ENCODE peak calls at places on chromosomes 6 and 20, in five cellular contexts. K is A549, W is brain microvascular endothelial cell, M is spleen, J is AG09309. G is an unnamed sample.
A peak's percentile ranks its signal among the peaks of the same experiment; 100 is the strongest.

GRCh38 chr20:18645196-18645745 is 57.4 kb downstream of the DTD1 start:
- DNase-seq in J (no peak), M (no peak), K (no peak), W (no peak), G (no peak)

GRCh38 chr20:6956056-6956455 is 188.6 kb downstream of the BMP2 start:
- DNase-seq in W (no peak), K (no peak), M (no peak), J (no peak), G (no peak)

GRCh38 chr6:44049163-44049988 is 77.9 kb downstream of the MRPL14 start:
- DNase-seq in W (no peak), J (no peak), M (peak; percentile 58), K (no peak), G (no peak)

GRCh38 chr6:156775717-156776116 is 1.5 kb upstream of the ARID1B start:
- DNase-seq in J (no peak), K (no peak), W (no peak), M (no peak), G (no peak)

GRCh38 chr6:85556992-85557668 is 36.5 kb downstream of the SNX14 start:
- DNase-seq in W (no peak), J (no peak), K (no peak), M (no peak), G (no peak)

GRCh38 chr20:60143450-60143849 is 185.2 kb downstream of the CDH26 start:
- DNase-seq in W (no peak), K (no peak), J (no peak), M (no peak), G (no peak)

GRCh38 chr20:20498081-20498861 is 130.4 kb downstream of the INSM1 start:
- DNase-seq in M (no peak), W (no peak), J (no peak), K (no peak), G (no peak)

GRCh38 chr20:14334306-14334930 is 3.0 kb downstream of the FLRT3 start:
- DNase-seq in W (peak; percentile 45), J (no peak), K (peak; percentile 37), M (no peak), G (peak; percentile 45)

GRCh38 chr20:41027872-41028358 is 707 bp upstream of the TOP1 start:
- DNase-seq in J (no peak), M (no peak), W (no peak), K (no peak), G (no peak)

GRCh38 chr6:120384671-120385070 is 949.6 kb downstream of the TBC1D32 start:
- DNase-seq in W (no peak), M (no peak), K (no peak), J (no peak), G (peak; percentile 19)

GRCh38 chr6:137001287-137001976 is 43.3 kb downstream of the IL20RA start:
- DNase-seq in W (no peak), M (no peak), J (no peak), K (peak; percentile 31), G (no peak)

GRCh38 chr20:16476032-16476431 is 97.2 kb downstream of the KIF16B start:
- DNase-seq in M (no peak), J (no peak), K (peak; percentile 30), W (peak; percentile 19), G (peak; percentile 24)

GRCh38 chr6:35764238-35764896 is 12.0 kb upstream of the CLPSL2 start:
- DNase-seq in M (no peak), W (no peak), K (no peak), J (no peak), G (no peak)

GRCh38 chr20:21303872-21304586 is 898 bp downstream of the XRN2 start:
- DNase-seq in M (no peak), K (no peak), J (no peak), W (no peak), G (no peak)

GRCh38 chr6:135738646-135739045 is 112.9 kb upstream of the PDE7B start:
- DNase-seq in M (no peak), W (no peak), J (no peak), K (no peak), G (no peak)

GRCh38 chr6:13278991-13279390 is 49.3 kb downstream of the TBC1D7 start:
- DNase-seq in M (no peak), J (peak; percentile 95), K (no peak), W (no peak), G (peak; percentile 14)

GRCh38 chr20:57877131-57877784 is 167.4 kb upstream of the PMEPA1 start:
- DNase-seq in J (no peak), W (no peak), M (no peak), K (no peak), G (no peak)

GRCh38 chr20:48375804-48376203 is 452.0 kb downstream of the PREX1 start:
- DNase-seq in J (no peak), W (no peak), M (no peak), K (no peak), G (no peak)

GRCh38 chr20:48371211-48371610 is 456.6 kb downstream of the PREX1 start:
- DNase-seq in J (no peak), W (no peak), K (no peak), M (no peak), G (no peak)

GRCh38 chr20:48373555-48373934 is 454.3 kb downstream of the PREX1 start:
- DNase-seq in K (no peak), W (no peak), J (no peak), M (no peak), G (no peak)

GRCh38 chr20:48377940-48378339 is 449.9 kb downstream of the PREX1 start:
- DNase-seq in M (no peak), K (no peak), W (no peak), J (no peak), G (no peak)

DNA sequence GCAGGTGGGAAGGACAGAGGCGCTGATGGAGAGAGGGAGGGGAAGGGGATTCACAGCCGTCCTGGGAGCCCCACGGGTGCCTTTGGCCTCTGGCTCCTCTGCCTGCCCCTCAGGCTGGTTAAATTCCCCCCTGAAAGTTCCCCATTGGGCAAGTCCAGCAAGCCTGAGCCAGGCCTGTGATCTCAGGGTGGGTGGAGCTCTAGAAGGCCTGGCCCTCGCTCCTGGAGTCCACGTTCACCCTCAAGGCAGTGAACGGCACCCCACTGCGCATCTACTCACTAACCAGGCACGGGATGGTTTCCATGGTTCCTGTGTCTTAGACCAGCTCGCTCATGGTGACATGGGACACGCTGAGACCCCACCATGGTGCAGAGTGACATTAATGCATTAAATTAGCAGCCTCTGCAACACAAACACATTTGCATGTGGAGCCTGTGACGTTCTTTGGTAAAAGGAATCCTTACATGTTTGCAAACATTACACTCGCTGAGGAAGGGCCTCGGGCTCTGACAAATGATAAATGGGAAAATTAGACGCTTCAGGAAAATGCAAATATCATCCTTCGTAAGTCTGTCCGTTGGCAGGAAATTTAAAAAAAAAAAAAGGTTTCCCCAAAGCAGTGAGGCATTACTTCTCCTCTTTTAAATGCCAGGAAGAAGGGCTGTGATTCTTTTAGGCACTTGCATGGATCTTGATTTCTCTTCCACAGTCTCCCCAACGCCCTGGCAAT is 452.6 kb downstream of the PREX1 start:
- DNase-seq in W (no peak), K (no peak), M (peak; percentile 55), J (no peak), G (no peak)
- H3K4me3 ChIP-seq in W (no peak overlapping the region), K (no peak overlapping the region), M (no peak overlapping the region), J (no peak overlapping the region), G (no peak overlapping the region)

DNA sequence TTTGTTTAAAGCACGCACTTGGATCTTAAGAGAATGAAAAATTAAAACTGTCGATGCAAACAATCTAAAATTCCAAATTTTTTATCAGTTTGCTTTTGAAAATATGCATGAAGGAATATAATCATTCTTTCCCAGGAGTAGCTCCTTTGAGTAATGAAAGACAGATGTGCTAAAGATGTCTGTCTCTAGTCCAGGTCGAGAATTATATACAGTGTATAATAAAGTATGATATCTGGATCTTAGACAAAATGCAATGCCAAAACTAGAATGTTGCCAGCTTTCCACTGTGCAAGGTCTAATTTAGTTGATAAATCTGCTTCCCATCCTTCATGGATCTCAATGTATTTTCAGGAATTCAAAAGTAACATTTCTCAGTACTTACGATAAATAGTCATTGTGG is 65.1 kb upstream of the ADGRG6 start:
- DNase-seq in M (no peak), J (no peak), W (no peak), K (no peak), G (no peak)
- H3K4me3 ChIP-seq in M (no peak overlapping the region), J (no peak overlapping the region), W (no peak overlapping the region), K (no peak overlapping the region), G (no peak overlapping the region)

GRCh38 chr20:36466089-36466488 is 75.2 kb upstream of the MYL9 start:
- DNase-seq in K (no peak), J (no peak), M (no peak), W (no peak), G (no peak)
- H3K4me3 ChIP-seq in K (no peak overlapping the region), J (no peak overlapping the region), M (no peak overlapping the region), W (no peak overlapping the region), G (no peak overlapping the region)

GRCh38 chr6:134016558-134016814 is 35.9 kb downstream of the SLC2A12 start:
- DNase-seq in K (no peak), M (no peak), J (no peak), W (no peak), G (no peak)
- H3K4me3 ChIP-seq in K (no peak overlapping the region), M (no peak overlapping the region), J (no peak overlapping the region), W (no peak overlapping the region), G (no peak overlapping the region)

DNA sequence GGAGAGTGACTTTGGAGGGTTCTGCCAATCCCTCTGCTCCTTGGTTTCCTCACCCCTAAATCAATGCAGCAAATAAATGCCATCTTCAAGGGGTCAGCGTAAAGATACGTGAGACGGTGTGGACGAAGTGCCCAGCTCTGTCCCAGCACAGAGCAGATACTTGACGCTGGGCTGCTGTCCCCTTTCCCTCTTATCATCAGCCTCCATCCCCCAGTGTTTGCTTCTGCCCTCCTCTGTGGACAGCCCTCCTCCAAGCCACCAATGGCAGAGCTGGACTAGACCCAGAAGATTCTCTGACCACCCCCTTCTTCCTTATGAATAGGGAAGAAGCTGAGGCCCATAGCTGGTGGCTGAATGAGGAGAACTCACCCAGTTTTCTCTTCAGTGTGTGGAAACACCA is 17.7 kb upstream of the PI16 start:
- DNase-seq in M (no peak), J (no peak), K (no peak), W (no peak), G (no peak)
- H3K4me3 ChIP-seq in M (no peak overlapping the region), J (no peak overlapping the region), K (no peak overlapping the region), W (no peak overlapping the region), G (no peak overlapping the region)

DNA sequence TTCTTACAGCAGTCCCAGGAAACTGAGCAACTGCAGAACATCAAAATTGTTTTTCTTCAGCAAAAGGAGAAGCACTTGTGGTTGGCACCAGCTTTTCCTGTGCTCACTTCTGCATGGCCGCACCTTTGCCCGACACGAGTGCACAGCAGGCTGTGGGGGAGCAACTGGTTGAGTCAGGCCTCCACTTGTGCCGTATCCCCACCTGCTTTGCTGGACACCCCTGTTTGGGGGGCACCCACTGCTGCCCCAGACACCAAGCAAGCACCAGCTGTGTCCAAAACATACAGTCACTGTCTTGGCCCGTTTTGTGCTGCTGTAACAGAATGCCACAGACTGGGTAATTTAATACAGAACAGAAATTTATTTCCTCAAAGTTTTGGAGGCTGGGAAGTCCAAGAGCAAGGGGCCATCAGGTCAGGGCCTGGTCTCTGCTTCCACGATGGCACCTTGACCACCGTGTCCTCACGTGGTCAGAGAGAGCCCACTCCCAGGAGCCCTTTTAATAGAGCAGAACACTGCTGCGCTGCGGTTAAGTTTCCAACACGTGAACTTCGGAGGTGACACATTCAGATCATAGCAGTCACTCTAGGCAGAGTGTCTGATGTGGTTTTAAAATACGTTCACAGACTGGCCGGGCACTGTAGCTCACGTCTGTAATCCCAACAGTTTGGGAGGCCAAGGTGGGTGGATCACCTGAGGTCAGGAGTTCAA is 8.7 kb upstream of the GMEB2 start:
- DNase-seq in J (no peak), M (peak; percentile 95), K (no peak), W (no peak), G (no peak)
- H3K4me3 ChIP-seq in J (no peak overlapping the region), M (peak overlapping the region; percentile 4), K (no peak overlapping the region), W (no peak overlapping the region), G (no peak overlapping the region)